ENCODE peak calls at places on chromosomes 5 and 9, in six cellular contexts. D is left lung, W is ovary, O is uterus, G is A549, K is Peyer's patch. F is an unnamed sample. For H3K4me1, the result is how much of the 10 kb centered on the place peaks cover.

GRCh38 chr5:87015908-87016307 is 251.8 kb upstream of the RASA1 start:
- DNase-seq in D (no peak), W (no peak), O (no peak), G (no peak), K (no peak), F (no peak)

GRCh38 chr9:94761506-94761905 is 35.0 kb downstream of the AOPEP start:
- DNase-seq in D (no peak), W (no peak), O (no peak), G (no peak), K (no peak), F (no peak)

GRCh38 chr9:93365427-93366118 is 85.9 kb upstream of the FAM120A start:
- DNase-seq in D (no peak), W (no peak), O (no peak), G (no peak), K (no peak), F (no peak)

GRCh38 chr5:137142371-137143243 is 356.5 kb downstream of the SPOCK1 start:
- DNase-seq in D (peak), W (peak), O (peak), G (no peak), K (no peak), F (peak)

GRCh38 chr5:174531782-174532191 is 192.6 kb upstream of the MSX2 start:
- DNase-seq in D (no peak), W (no peak), O (no peak), G (no peak), K (no peak), F (no peak)

GRCh38 chr9:346114-346513 is 131.4 kb downstream of the DOCK8 start:
- DNase-seq in D (no peak), W (peak), O (no peak), G (no peak), K (no peak), F (peak)

GRCh38 chr5:147439253-147439652 is 70.6 kb downstream of the DPYSL3 start:
- DNase-seq in D (no peak), W (no peak), O (no peak), G (no peak), K (no peak), F (no peak)

GRCh38 chr5:124866355-124867063 is 120.1 kb upstream of the ZNF608 start:
- DNase-seq in D (no peak), W (no peak), O (peak), G (no peak), K (no peak), F (no peak)

GRCh38 chr5:51242453-51242852 is 140.8 kb upstream of the ISL1 start:
- DNase-seq in D (no peak), W (no peak), O (no peak), G (no peak), K (no peak), F (no peak)

GRCh38 chr5:78638423-78638822 is 10.1 kb downstream of the LHFPL2 start:
- DNase-seq in D (no peak), W (peak), O (peak), G (peak), K (no peak), F (peak)

GRCh38 chr9:6924149-6924548 is 166.4 kb downstream of the KDM4C start:
- DNase-seq in D (no peak), W (no peak), O (no peak), G (no peak), K (no peak), F (no peak)

GRCh38 chr5:112720576-112720975 is 17.1 kb upstream of the APC start:
- DNase-seq in D (no peak), W (no peak), O (no peak), G (no peak), K (no peak), F (no peak)

GRCh38 chr9:84863372-84863771 is 193.8 kb downstream of the NTRK2 start:
- DNase-seq in D (no peak), W (no peak), O (no peak), G (no peak), K (no peak), F (no peak)

GRCh38 chr9:84862308-84862707 is 192.8 kb downstream of the NTRK2 start:
- DNase-seq in D (no peak), W (no peak), O (no peak), G (no peak), K (no peak), F (no peak)

GRCh38 chr9:84860423-84861115 is 191.0 kb downstream of the NTRK2 start:
- DNase-seq in D (no peak), W (no peak), O (no peak), G (no peak), K (no peak), F (no peak)

GRCh38 chr9:84866402-84866801 is 196.9 kb downstream of the NTRK2 start:
- DNase-seq in D (no peak), W (no peak), O (no peak), G (no peak), K (no peak), F (no peak)

GRCh38 chr9:84862786-84863185 is 193.3 kb downstream of the NTRK2 start:
- DNase-seq in D (no peak), W (no peak), O (peak), G (peak), K (no peak), F (no peak)
- H3K4me1 ChIP-seq in D (under half), W (under half), O (under half), G (under half), K (under half), F (under half)

GRCh38 chr9:129414377-129415021 is 206.4 kb downstream of the C9orf50 start:
- DNase-seq in D (peak), W (peak), O (peak), G (peak), K (peak), F (no peak)
- H3K4me1 ChIP-seq in D (under half), W (under half), O (under half), G (half or more), K (under half), F (under half)

GRCh38 chr5:139390639-139391569 is 1.2 kb upstream of the MZB1 start:
- DNase-seq in D (no peak), W (peak), O (no peak), G (no peak), K (no peak), F (no peak)
- H3K4me1 ChIP-seq in D (under half), W (under half), O (under half), G (under half), K (half or more), F (under half)

DNA sequence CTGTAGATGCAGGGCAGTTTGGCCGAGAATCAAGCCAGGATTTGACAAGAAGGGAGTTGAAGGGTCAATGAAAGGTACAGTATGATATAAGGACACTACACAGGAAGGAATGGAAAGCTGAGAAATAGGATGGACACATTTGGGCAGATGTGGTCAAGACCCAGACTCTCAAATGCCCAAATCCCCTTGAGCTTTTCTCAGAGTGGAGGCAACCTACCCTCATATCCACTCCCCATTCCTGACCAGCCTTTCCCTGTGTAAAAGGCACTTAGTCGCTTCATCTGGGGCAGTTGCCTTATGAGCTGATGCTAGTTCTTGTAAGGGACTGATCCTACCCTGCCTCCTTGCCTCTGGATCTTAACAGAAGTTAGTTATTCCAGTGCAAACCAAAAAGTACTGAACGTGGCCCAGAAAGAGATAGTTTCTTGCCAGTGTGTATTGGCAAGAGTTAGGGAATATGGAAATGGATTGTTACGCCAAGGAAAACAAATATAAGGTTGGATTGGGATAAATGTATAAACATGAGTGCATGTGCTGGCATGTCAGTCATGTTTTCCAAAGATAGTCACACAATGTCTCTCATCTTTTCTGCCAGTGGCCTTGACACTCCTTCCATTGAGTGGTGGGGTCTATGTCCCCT is 4.1 kb upstream of the MCCC2 start:
- DNase-seq in D (no peak), W (no peak), O (no peak), G (no peak), K (no peak), F (no peak)
- H3K4me1 ChIP-seq in D (under half), W (under half), O (under half), G (under half), K (under half), F (under half)

GRCh38 chr5:172770675-172771438 is at the start of gene DUSP1:
- DNase-seq in D (peak), W (peak), O (peak), G (peak), K (peak), F (peak)

GRCh38 chr5:172771439-172772111 is 580 bp upstream of the DUSP1 start:
- DNase-seq in D (no peak), W (no peak), O (no peak), G (no peak), K (peak), F (no peak)

GRCh38 chr5:172773481-172774469 is 2.8 kb upstream of the DUSP1 start:
- DNase-seq in D (no peak), W (peak), O (peak), G (no peak), K (no peak), F (peak)

GRCh38 chr5:172770374-172770674 is 671 bp downstream of the DUSP1 start:
- DNase-seq in D (peak), W (no peak), O (peak), G (no peak), K (no peak), F (no peak)

GRCh38 chr5:172772112-172772906 is 1.3 kb upstream of the DUSP1 start:
- DNase-seq in D (peak), W (peak), O (peak), G (peak), K (peak), F (peak)
- H3K4me1 ChIP-seq in D (under half), W (under half), O (under half), G (half or more), K (under half), F (under half)

GRCh38 chr5:134510970-134511795 is 14.3 kb upstream of the JADE2 start:
- DNase-seq in D (no peak), W (no peak), O (no peak), G (peak), K (no peak), F (no peak)

GRCh38 chr5:134512661-134512999 is 12.8 kb upstream of the JADE2 start:
- DNase-seq in D (no peak), W (no peak), O (no peak), G (no peak), K (no peak), F (peak)

GRCh38 chr5:134508521-134509195 is 16.8 kb upstream of the JADE2 start:
- DNase-seq in D (no peak), W (no peak), O (no peak), G (no peak), K (no peak), F (no peak)

GRCh38 chr5:134509308-134510040 is 16.0 kb upstream of the JADE2 start:
- DNase-seq in D (no peak), W (no peak), O (no peak), G (peak), K (no peak), F (peak)

DNA sequence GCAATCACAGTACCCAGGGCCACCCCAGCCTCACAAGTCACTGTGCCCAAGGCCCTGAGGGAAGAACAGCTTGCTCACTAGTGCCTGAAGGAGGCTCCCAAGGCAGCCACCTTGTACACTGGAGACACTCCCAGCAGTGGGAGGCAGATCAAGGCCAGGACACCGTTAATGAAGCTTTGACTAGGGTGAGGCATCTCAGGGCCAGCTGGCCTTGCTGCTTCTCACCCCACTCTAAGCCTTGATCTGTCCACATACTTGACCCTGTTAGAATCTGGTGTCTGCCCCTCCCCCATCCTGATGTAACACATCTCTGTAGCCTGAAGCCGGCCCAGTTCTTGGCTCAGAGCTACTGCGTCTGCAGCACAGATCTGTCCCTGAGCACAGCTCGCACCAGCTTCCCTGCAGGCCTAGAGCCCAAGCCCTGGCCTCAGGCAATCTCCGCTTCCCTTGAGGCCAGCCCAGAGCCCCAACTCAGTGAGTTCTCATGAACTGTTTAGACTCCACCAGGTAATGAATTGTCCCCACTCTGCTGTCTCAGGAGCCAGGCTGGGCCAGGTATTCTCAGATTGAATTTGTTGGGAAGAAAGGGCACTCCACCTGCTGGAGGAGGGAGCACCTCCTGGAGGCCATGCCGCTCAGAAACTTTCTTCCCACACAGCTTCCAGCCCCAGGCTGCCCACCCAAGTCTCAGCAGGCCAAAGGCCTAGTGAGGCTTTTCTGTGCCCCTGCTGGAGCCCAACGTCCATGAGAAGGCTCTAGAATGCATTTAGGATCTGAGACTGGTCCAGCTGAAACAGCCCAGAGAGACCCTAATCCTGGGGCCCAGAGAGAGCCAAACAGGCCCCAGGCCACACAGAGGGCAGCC is 13.4 kb upstream of the JADE2 start:
- DNase-seq in D (no peak), W (peak), O (peak), G (peak), K (peak), F (peak)
- H3K4me1 ChIP-seq in D (under half), W (under half), O (under half), G (half or more), K (under half), F (under half)

GRCh38 chr5:95142145-95142544 is 142.7 kb downstream of the MCTP1 start:
- DNase-seq in D (no peak), W (no peak), O (no peak), G (no peak), K (no peak), F (no peak)

GRCh38 chr5:95141141-95141540 is 143.8 kb downstream of the MCTP1 start:
- DNase-seq in D (no peak), W (no peak), O (no peak), G (no peak), K (no peak), F (no peak)
- H3K4me1 ChIP-seq in D (under half), W (under half), O (under half), G (under half), K (under half), F (under half)

F was measured in adrenal gland.